ENCODE peak calls at places on chromosomes 4 and X, in ten cellular contexts. L, M, Z, K, Q, J, V, C, R and F are unnamed samples.

GRCh38 chrX:49892552-49892951 is 13.3 kb downstream of the USP27X start:
- DNase-seq in M (no peak), J (no peak), V (no peak), C (no peak), L (no peak), Z (no peak), Q (no peak), R (no peak), K (no peak), F (no peak)

GRCh38 chrX:119624417-119624816 is 18.2 kb upstream of the NKRF start:
- DNase-seq in K (no peak), R (no peak), V (no peak), M (no peak), Z (no peak), Q (no peak), J (no peak), C (no peak), L (no peak), F (no peak)

GRCh38 chr4:52001616-52002015 is 18.5 kb downstream of the LRRC66 start:
- DNase-seq in Q (peak), M (no peak), K (no peak), J (peak), V (no peak), R (peak), L (no peak), Z (no peak), C (no peak), F (peak)

GRCh38 chrX:151711787-151712186 is 4.0 kb upstream of the FATE1 start:
- DNase-seq in K (no peak), J (no peak), M (no peak), L (no peak), R (no peak), Z (no peak), C (no peak), V (no peak), Q (no peak), F (no peak)

GRCh38 chr4:95129708-95130343 is 372.1 kb downstream of the BMPR1B start:
- DNase-seq in M (no peak), Z (no peak), C (no peak), L (no peak), R (peak), Q (peak), K (peak), J (peak), V (no peak), F (peak)

GRCh38 chrX:11944486-11944885 is 186.4 kb downstream of the MSL3 start:
- DNase-seq in C (no peak), J (peak), M (peak), Q (peak), L (no peak), R (peak), V (no peak), K (peak), Z (no peak), F (no peak)

GRCh38 chr4:158169931-158170690 is 2.7 kb downstream of the GASK1B start:
- DNase-seq in V (no peak), L (no peak), Z (no peak), R (peak), K (no peak), Q (peak), C (no peak), J (no peak), M (no peak), F (no peak)

GRCh38 chr4:138184881-138185280 is 57.3 kb downstream of the SLC7A11 start:
- DNase-seq in M (no peak), J (no peak), K (peak), L (no peak), R (no peak), Z (no peak), V (no peak), C (no peak), Q (no peak), F (no peak)

GRCh38 chrX:132270699-132271098 is 51.5 kb upstream of the RAP2C start:
- DNase-seq in V (no peak), C (no peak), L (no peak), Q (peak), M (no peak), J (peak), R (peak), Z (no peak), K (no peak), F (peak)

GRCh38 chr4:23021040-23021439 is 328.3 kb downstream of the GBA3 start:
- DNase-seq in Q (no peak), K (no peak), R (no peak), L (no peak), V (no peak), Z (no peak), M (no peak), C (no peak), J (no peak), F (no peak)